ENCODE peak calls at places on chromosomes 6 and 20, in eight cellular contexts. V is Ammon's horn; K is uterus; F is activated CD8-positive, alpha-beta memory T cell treated with anti-CD3 and anti-CD28 coated beads for 4 hours; C is NCI-H748 treated with DMSO at 0.1 percent for 48 hours; W is naive thymus-derived CD8-positive, alpha-beta T cell; M is upper lobe of left lung; Z is ELR. X is an unnamed sample.
A peak's percentile ranks its signal among the peaks of the same experiment; 100 is the strongest.

GRCh38 chr6:110999634-111000270 is 17.9 kb downstream of the RPF2 start:
- DNase-seq in V (peak; percentile 36), K (no peak), F (no peak), C (peak; percentile 13), W (no peak), M (no peak), Z (peak; percentile 56), X (no peak)

GRCh38 chr6:26054937-26055669 is 32.1 kb upstream of the HFE start:
- DNase-seq in V (peak; percentile 89), K (peak; percentile 94), F (peak; percentile 61), C (peak; percentile 92), W (peak; percentile 79), M (peak; percentile 95), Z (peak; percentile 98), X (peak; percentile 83)

GRCh38 chr6:217048-217659 is 75.1 kb upstream of the DUSP22 start:
- DNase-seq in V (no peak), K (no peak), F (no peak), C (no peak), W (no peak), M (no peak), Z (peak; percentile 23), X (no peak)

GRCh38 chr20:63475209-63475608 is 2.8 kb upstream of the KCNQ2 start:
- DNase-seq in V (no peak), K (no peak), F (no peak), C (no peak), W (no peak), M (no peak), Z (peak; percentile 27), X (no peak)

GRCh38 chr6:135481786-135482369 is 15.7 kb downstream of the AHI1 start:
- DNase-seq in V (no peak), K (no peak), F (no peak), C (no peak), W (no peak), M (no peak), Z (peak; percentile 53), X (no peak)

GRCh38 chr6:7723041-7723447 is 2.9 kb upstream of the BMP6 start:
- DNase-seq in V (peak; percentile 72), K (peak; percentile 85), F (peak; percentile 19), C (peak; percentile 77), W (peak; percentile 11), M (peak; percentile 78), Z (peak; percentile 86), X (peak; percentile 38)

GRCh38 chr6:67615796-67616195 is 1019.3 kb upstream of the ADGRB3 start:
- DNase-seq in V (no peak), K (no peak), F (no peak), C (no peak), W (no peak), M (no peak), Z (peak; percentile 18), X (no peak)

GRCh38 chr6:21994821-21995220 is 302.0 kb downstream of the PRL start:
- DNase-seq in V (no peak), K (no peak), F (no peak), C (no peak), W (no peak), M (no peak), Z (no peak), X (no peak)

GRCh38 chr6:24596717-24597116 is 49.3 kb downstream of the KIAA0319 start:
- DNase-seq in V (no peak), K (no peak), F (no peak), C (no peak), W (no peak), M (no peak), Z (no peak), X (no peak)

GRCh38 chr20:63884506-63885263 is 10.2 kb upstream of the DNAJC5 start:
- DNase-seq in V (no peak), K (no peak), F (no peak), C (no peak), W (no peak), M (no peak), Z (no peak), X (no peak)

GRCh38 chr6:156827382-156827781 is 50.2 kb downstream of the ARID1B start:
- DNase-seq in V (no peak), K (peak; percentile 41), F (no peak), C (no peak), W (no peak), M (no peak), Z (peak; percentile 8), X (no peak)

GRCh38 chr6:33164176-33164575 is 28.1 kb downstream of the COL11A2 start:
- DNase-seq in V (no peak), K (no peak), F (no peak), C (no peak), W (no peak), M (no peak), Z (no peak), X (no peak)

GRCh38 chr6:111377558-111378120 is 105.4 kb downstream of the REV3L start:
- DNase-seq in V (no peak), K (no peak), F (no peak), C (no peak), W (no peak), M (no peak), Z (peak; percentile 17), X (no peak)

GRCh38 chr20:50146732-50147662 is 6.5 kb downstream of the PEDS1 start:
- DNase-seq in V (no peak), K (no peak), F (peak; percentile 62), C (no peak), W (peak; percentile 78), M (peak; percentile 63), Z (peak; percentile 63), X (peak; percentile 79)

GRCh38 chr6:28811873-28812272 is 111.9 kb downstream of the TRIM27 start:
- DNase-seq in V (no peak), K (no peak), F (no peak), C (no peak), W (no peak), M (no peak), Z (peak; percentile 74), X (no peak)

GRCh38 chr6:56393615-56394612 is 146.5 kb upstream of the COL21A1 start:
- DNase-seq in V (no peak), K (no peak), F (no peak), C (no peak), W (no peak), M (no peak), Z (no peak), X (no peak)

GRCh38 chr6:32954983-32955802 is 2.3 kb upstream of the HLA-DMA start:
- DNase-seq in V (no peak), K (no peak), F (no peak), C (no peak), W (no peak), M (no peak), Z (peak; percentile 33), X (peak; percentile 26)

X was measured in activated T-helper 1 cell treated with anti-CD3 and anti-CD28 coated beads, Interleukin-12 subunit alpha, Interleukin-12 subunit beta, Interleukin-2, Interleukin-4 antibody, amounts not matched to agents 30 ng/mL and 10 ng/mL and 1 ng/mL, durations not matched to agents 14 hours and 24 hours and 36 hours.